ENCODE peak calls at places on chromosome 9, in seven cellular contexts. N is A549, B is BE2C, G is thoracic aorta, A is cardiac muscle cell, P is ovary, D is psoas muscle. J is an unnamed sample.
A peak's percentile ranks its signal among the peaks of the same experiment; 100 is the strongest.

GRCh38 chr9:23771746-23772145 is 54.3 kb downstream of the ELAVL2 start:
- DNase-seq in N (no peak), B (no peak), G (no peak), A (no peak), P (no peak), D (no peak), J (no peak)

GRCh38 chr9:124347206-124347967 is 67.9 kb downstream of the PSMB7 start:
- DNase-seq in N (no peak), B (peak; percentile 42), G (no peak), A (no peak), P (no peak), D (peak; percentile 30), J (no peak)

GRCh38 chr9:86695904-86696424 is 251.3 kb downstream of the GAS1 start:
- DNase-seq in N (no peak), B (no peak), G (no peak), A (peak; percentile 51), P (no peak), D (no peak), J (no peak)

GRCh38 chr9:108724669-108725068 is 131.1 kb downstream of the ACTL7B start:
- DNase-seq in N (no peak), B (no peak), G (no peak), A (peak; percentile 18), P (no peak), D (no peak), J (no peak)

GRCh38 chr9:80650964-80651555 is 1038.3 kb downstream of the TLE1 start:
- DNase-seq in N (no peak), B (no peak), G (no peak), A (peak; percentile 77), P (no peak), D (no peak), J (no peak)

GRCh38 chr9:70119786-70120185 is 76.1 kb downstream of the MAMDC2 start:
- DNase-seq in N (no peak), B (no peak), G (no peak), A (no peak), P (no peak), D (no peak), J (no peak)

GRCh38 chr9:107404086-107404590 is 85.4 kb downstream of the KLF4 start:
- DNase-seq in N (no peak), B (no peak), G (no peak), A (peak; percentile 20), P (no peak), D (no peak), J (no peak)

GRCh38 chr9:108207611-108208051 is 648.2 kb downstream of the ACTL7B start:
- DNase-seq in N (no peak), B (no peak), G (no peak), A (peak; percentile 24), P (no peak), D (no peak), J (no peak)

GRCh38 chr9:133990366-133991210 is 1.5 kb downstream of the VAV2 start:
- DNase-seq in N (peak; percentile 75), B (peak; percentile 59), G (no peak), A (peak; percentile 70), P (peak; percentile 54), D (peak; percentile 71), J (peak; percentile 83)

GRCh38 chr9:133935328-133936040 is 56.6 kb downstream of the VAV2 start:
- DNase-seq in N (no peak), B (no peak), G (no peak), A (peak; percentile 90), P (peak; percentile 63), D (peak; percentile 81), J (peak; percentile 67)

GRCh38 chr9:79163544-79163943 is 408.2 kb upstream of the TLE4 start:
- DNase-seq in N (no peak), B (no peak), G (no peak), A (no peak), P (no peak), D (no peak), J (no peak)

GRCh38 chr9:73280113-73280512 is 128.4 kb downstream of the ANXA1 start:
- DNase-seq in N (no peak), B (no peak), G (no peak), A (no peak), P (no peak), D (no peak), J (no peak)

GRCh38 chr9:107770716-107771115 is 281.1 kb upstream of the KLF4 start:
- DNase-seq in N (no peak), B (no peak), G (no peak), A (no peak), P (no peak), D (no peak), J (no peak)

GRCh38 chr9:136189394-136190236 is 15.3 kb downstream of the LHX3 start:
- DNase-seq in N (no peak), B (no peak), G (no peak), A (no peak), P (no peak), D (no peak), J (no peak)

GRCh38 chr9:93058357-93059096 is at the start of gene SUSD3:
- DNase-seq in N (peak; percentile 24), B (peak; percentile 85), G (no peak), A (peak; percentile 78), P (peak; percentile 91), D (peak; percentile 73), J (peak; percentile 59)

GRCh38 chr9:2816476-2817141 is 27.3 kb downstream of the PUM3 start:
- DNase-seq in N (no peak), B (no peak), G (peak; percentile 53), A (peak; percentile 91), P (no peak), D (no peak), J (no peak)

GRCh38 chr9:127972316-127972871 is 8.4 kb downstream of the EEIG1 start:
- DNase-seq in N (no peak), B (peak; percentile 76), G (no peak), A (no peak), P (no peak), D (no peak), J (no peak)

DNA sequence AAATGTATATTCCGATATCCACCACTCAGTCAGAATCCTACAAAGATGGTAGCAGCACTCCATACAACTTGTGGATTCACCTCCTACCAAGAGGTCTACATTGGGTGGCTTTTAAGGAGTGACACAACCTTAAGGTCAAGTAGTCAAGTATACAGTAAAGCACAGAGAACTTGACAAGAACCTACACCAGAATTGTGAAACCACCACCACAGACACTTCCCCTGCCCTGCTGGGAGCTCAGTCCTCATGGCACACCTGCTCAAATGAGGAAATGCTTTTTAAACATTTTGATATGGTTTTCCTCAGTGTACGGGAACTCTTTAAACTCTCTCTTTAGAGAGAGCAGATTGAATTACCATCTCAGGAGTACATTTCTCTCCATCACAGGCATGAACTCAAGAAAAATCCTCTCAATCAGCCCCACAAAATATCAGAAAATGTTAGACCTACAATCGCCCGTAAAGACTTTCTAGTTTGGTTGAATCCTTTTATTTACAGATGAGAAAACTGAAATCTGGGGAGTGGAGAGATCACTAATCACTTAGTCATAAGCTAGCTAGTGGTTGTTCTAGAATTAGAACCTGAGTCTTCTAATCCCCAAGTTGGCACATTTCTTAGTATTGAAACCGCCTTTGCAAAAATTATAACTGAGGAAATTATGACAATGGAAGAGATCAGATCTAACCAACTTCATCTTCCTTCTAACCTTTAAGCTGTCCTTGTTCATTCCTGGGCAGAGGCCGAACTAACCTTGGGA is 38.5 kb upstream of the NR4A3 start:
- DNase-seq in N (no peak), B (no peak), G (no peak), A (no peak), P (no peak), D (no peak), J (no peak)
- H3K4me3 ChIP-seq in N (no peak overlapping the region), B (no peak overlapping the region), G (no peak overlapping the region), A (no peak overlapping the region), P (no peak overlapping the region), D (no peak overlapping the region), J (no peak overlapping the region)

DNA sequence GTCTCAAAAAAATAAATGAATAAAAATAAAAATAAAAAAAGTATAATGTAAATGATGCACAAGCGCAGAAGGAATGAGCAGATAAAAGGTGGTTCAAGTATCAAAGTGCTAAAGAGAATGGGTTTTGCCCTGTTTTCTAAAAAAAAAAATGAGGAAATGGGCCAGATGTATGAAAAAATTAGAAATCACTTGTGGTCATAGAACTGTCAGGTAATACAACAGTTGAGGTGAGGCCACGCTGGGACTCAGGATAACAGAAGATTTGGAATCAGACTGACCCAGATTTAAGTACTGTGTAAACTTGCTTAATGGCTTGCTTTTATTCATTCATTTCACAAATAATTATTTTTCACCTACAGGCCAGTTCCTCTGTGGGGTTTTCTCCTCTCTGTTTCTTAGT is 69.7 kb downstream of the MAPKAP1 start:
- DNase-seq in N (no peak), B (no peak), G (no peak), A (no peak), P (no peak), D (no peak), J (no peak)
- H3K4me1 ChIP-seq in N (peaks cover 24% of the 10 kb centered on the region), B (peaks cover 11% of the 10 kb centered on the region), G (peaks cover 18% of the 10 kb centered on the region), A (peaks cover 22% of the 10 kb centered on the region), P (peaks cover 6% of the 10 kb centered on the region), D (peaks cover 24% of the 10 kb centered on the region), J (peaks cover 9% of the 10 kb centered on the region)

GRCh38 chr9:131010482-131011273 is 1.7 kb downstream of the LAMC3 start:
- DNase-seq in N (no peak), B (no peak), G (no peak), A (no peak), P (no peak), D (peak; percentile 15), J (no peak)

GRCh38 chr9:131008086-131008485 is 888 bp upstream of the LAMC3 start:
- DNase-seq in N (no peak), B (no peak), G (no peak), A (no peak), P (no peak), D (no peak), J (no peak)

GRCh38 chr9:131011274-131012022 is 2.5 kb downstream of the LAMC3 start:
- DNase-seq in N (no peak), B (no peak), G (no peak), A (no peak), P (no peak), D (peak; percentile 45), J (no peak)

GRCh38 chr9:131008563-131008908 is 438 bp upstream of the LAMC3 start:
- DNase-seq in N (no peak), B (no peak), G (no peak), A (no peak), P (no peak), D (no peak), J (no peak)

DNA sequence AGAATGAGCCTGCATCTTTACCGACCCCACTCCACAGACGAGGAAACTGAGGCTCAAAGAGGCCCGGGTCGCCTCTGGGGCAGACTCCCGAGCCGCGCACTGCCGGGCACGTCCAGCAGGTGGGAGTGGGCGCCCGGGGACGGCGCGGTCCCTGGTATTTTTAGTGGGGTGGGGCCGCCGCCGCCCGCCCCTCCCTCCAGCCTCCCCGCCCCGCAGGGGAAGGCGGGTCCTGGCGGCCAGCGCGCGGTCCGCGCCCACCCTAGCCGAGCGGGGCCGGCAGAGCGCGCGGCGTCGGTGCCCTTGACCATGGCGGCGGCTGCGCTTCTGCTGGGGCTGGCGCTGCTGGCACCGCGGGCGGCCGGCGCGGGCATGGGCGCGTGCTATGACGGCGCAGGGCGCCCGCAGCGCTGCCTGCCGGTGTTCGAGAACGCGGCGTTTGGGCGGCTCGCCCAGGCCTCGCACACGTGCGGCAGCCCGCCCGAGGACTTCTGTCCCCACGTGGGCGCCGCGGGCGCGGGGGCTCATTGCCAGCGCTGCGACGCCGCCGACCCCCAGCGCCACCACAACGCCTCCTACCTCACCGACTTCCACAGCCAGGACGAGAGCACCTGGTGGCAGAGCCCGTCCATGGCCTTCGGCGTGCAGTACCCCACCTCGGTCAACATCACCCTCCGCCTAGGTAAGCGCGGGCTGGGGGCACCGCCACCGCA is at the start of gene LAMC3:
- DNase-seq in N (peak; percentile 52), B (peak; percentile 57), G (no peak), A (peak; percentile 12), P (no peak), D (peak; percentile 24), J (no peak)
- H3K4me3 ChIP-seq in N (peak within 1 kb of the TSS; percentile 54), B (peak within 1 kb of the TSS; percentile 20), G (peak within 1 kb of the TSS; percentile 63), A (peak within 1 kb of the TSS; percentile 20), P (no peak within 1 kb of the TSS), D (peak within 1 kb of the TSS; percentile 22), J (no peak within 1 kb of the TSS)

GRCh38 chr9:117184173-117184572 is 230.7 kb downstream of the ASTN2 start:
- DNase-seq in N (no peak), B (peak; percentile 96), G (no peak), A (no peak), P (no peak), D (no peak), J (no peak)
- H3K4me1 ChIP-seq in N (no peaks in the 10 kb centered on the region), B (peaks cover 68% of the 10 kb centered on the region), G (no peaks in the 10 kb centered on the region), A (no peaks in the 10 kb centered on the region), P (no peaks in the 10 kb centered on the region), D (no peaks in the 10 kb centered on the region), J (no peaks in the 10 kb centered on the region)